ENCODE peak calls at places on chromosomes 6 and 20, in six cellular contexts. One of them, this sample, is unnamed.

GRCh38 chr6:47179286-47179685 is 130.4 kb downstream of the TNFRSF21 start:
- DNase-seq in IMR-90: no peak
- DNase-seq in bronchial epithelial cell: no peak
- DNase-seq in stimulated activated CD4-positive, alpha-beta T cell treated with anti-CD3 and anti-CD28 coated beads, Interleukin-1b, Interleukin-23, amount 100 ng/mL, for 24 hours: no peak
- DNase-seq in GM03348: no peak
- DNase-seq in activated CD8-positive, alpha-beta memory T cell treated with anti-CD3 and anti-CD28 coated beads for 24 hours: no peak
- DNase-seq in this sample: no peak

GRCh38 chr20:47799116-47799715 is 13.9 kb upstream of the SULF2 start:
- DNase-seq in IMR-90: no peak
- DNase-seq in stimulated activated CD4-positive, alpha-beta T cell treated with anti-CD3 and anti-CD28 coated beads, Interleukin-1b, Interleukin-23, amount 100 ng/mL, for 24 hours: no peak
- DNase-seq in bronchial epithelial cell: no peak
- DNase-seq in activated CD8-positive, alpha-beta memory T cell treated with anti-CD3 and anti-CD28 coated beads for 24 hours: no peak
- DNase-seq in GM03348: no peak
- DNase-seq in this sample: no peak

GRCh38 chr20:47704746-47705496 is 80.4 kb downstream of the SULF2 start:
- DNase-seq in IMR-90: no peak
- DNase-seq in bronchial epithelial cell: peak; percentile 30
- DNase-seq in stimulated activated CD4-positive, alpha-beta T cell treated with anti-CD3 and anti-CD28 coated beads, Interleukin-1b, Interleukin-23, amount 100 ng/mL, for 24 hours: no peak
- DNase-seq in activated CD8-positive, alpha-beta memory T cell treated with anti-CD3 and anti-CD28 coated beads for 24 hours: no peak
- DNase-seq in GM03348: peak; percentile 32
- DNase-seq in this sample: no peak

GRCh38 chr6:100553243-100553642 is 88.5 kb upstream of the SIM1 start:
- DNase-seq in stimulated activated CD4-positive, alpha-beta T cell treated with anti-CD3 and anti-CD28 coated beads, Interleukin-1b, Interleukin-23, amount 100 ng/mL, for 24 hours: no peak
- DNase-seq in IMR-90: no peak
- DNase-seq in bronchial epithelial cell: no peak
- DNase-seq in GM03348: no peak
- DNase-seq in activated CD8-positive, alpha-beta memory T cell treated with anti-CD3 and anti-CD28 coated beads for 24 hours: no peak
- DNase-seq in this sample: no peak

GRCh38 chr6:56789342-56789741 is 146.7 kb upstream of the DST start:
- DNase-seq in GM03348: no peak
- DNase-seq in activated CD8-positive, alpha-beta memory T cell treated with anti-CD3 and anti-CD28 coated beads for 24 hours: no peak
- DNase-seq in IMR-90: no peak
- DNase-seq in bronchial epithelial cell: no peak
- DNase-seq in stimulated activated CD4-positive, alpha-beta T cell treated with anti-CD3 and anti-CD28 coated beads, Interleukin-1b, Interleukin-23, amount 100 ng/mL, for 24 hours: no peak
- DNase-seq in this sample: no peak

GRCh38 chr6:96304997-96305396 is 216.6 kb upstream of the UFL1 start:
- DNase-seq in IMR-90: no peak
- DNase-seq in stimulated activated CD4-positive, alpha-beta T cell treated with anti-CD3 and anti-CD28 coated beads, Interleukin-1b, Interleukin-23, amount 100 ng/mL, for 24 hours: no peak
- DNase-seq in activated CD8-positive, alpha-beta memory T cell treated with anti-CD3 and anti-CD28 coated beads for 24 hours: no peak
- DNase-seq in bronchial epithelial cell: peak; percentile 82
- DNase-seq in GM03348: no peak
- DNase-seq in this sample: no peak

GRCh38 chr20:11766961-11767360 is 150.7 kb upstream of the BTBD3 start:
- DNase-seq in bronchial epithelial cell: peak; percentile 12
- DNase-seq in activated CD8-positive, alpha-beta memory T cell treated with anti-CD3 and anti-CD28 coated beads for 24 hours: no peak
- DNase-seq in stimulated activated CD4-positive, alpha-beta T cell treated with anti-CD3 and anti-CD28 coated beads, Interleukin-1b, Interleukin-23, amount 100 ng/mL, for 24 hours: no peak
- DNase-seq in IMR-90: peak; percentile 61
- DNase-seq in GM03348: peak; percentile 5
- DNase-seq in this sample: no peak

GRCh38 chr6:25125736-25126135 is 153.4 kb upstream of the CARMIL1 start:
- DNase-seq in activated CD8-positive, alpha-beta memory T cell treated with anti-CD3 and anti-CD28 coated beads for 24 hours: no peak
- DNase-seq in IMR-90: no peak
- DNase-seq in stimulated activated CD4-positive, alpha-beta T cell treated with anti-CD3 and anti-CD28 coated beads, Interleukin-1b, Interleukin-23, amount 100 ng/mL, for 24 hours: no peak
- DNase-seq in bronchial epithelial cell: no peak
- DNase-seq in GM03348: no peak
- DNase-seq in this sample: no peak

GRCh38 chr20:49517509-49518100 is 35.1 kb upstream of the KCNB1 start:
- DNase-seq in stimulated activated CD4-positive, alpha-beta T cell treated with anti-CD3 and anti-CD28 coated beads, Interleukin-1b, Interleukin-23, amount 100 ng/mL, for 24 hours: no peak
- DNase-seq in activated CD8-positive, alpha-beta memory T cell treated with anti-CD3 and anti-CD28 coated beads for 24 hours: no peak
- DNase-seq in IMR-90: no peak
- DNase-seq in bronchial epithelial cell: no peak
- DNase-seq in GM03348: no peak
- DNase-seq in this sample: no peak

GRCh38 chr6:12008366-12009179 is 3.5 kb upstream of the HIVEP1 start:
- DNase-seq in IMR-90: peak; percentile 43
- DNase-seq in bronchial epithelial cell: peak; percentile 59
- DNase-seq in activated CD8-positive, alpha-beta memory T cell treated with anti-CD3 and anti-CD28 coated beads for 24 hours: peak; percentile 91
- DNase-seq in stimulated activated CD4-positive, alpha-beta T cell treated with anti-CD3 and anti-CD28 coated beads, Interleukin-1b, Interleukin-23, amount 100 ng/mL, for 24 hours: peak; percentile 68
- DNase-seq in GM03348: peak; percentile 93
- DNase-seq in this sample: peak; percentile 95

GRCh38 chr20:31740208-31740607 is 1.1 kb downstream of the TPX2 start:
- DNase-seq in bronchial epithelial cell: peak; percentile 73
- DNase-seq in GM03348: peak; percentile 31
- DNase-seq in activated CD8-positive, alpha-beta memory T cell treated with anti-CD3 and anti-CD28 coated beads for 24 hours: no peak
- DNase-seq in IMR-90: peak; percentile 80
- DNase-seq in stimulated activated CD4-positive, alpha-beta T cell treated with anti-CD3 and anti-CD28 coated beads, Interleukin-1b, Interleukin-23, amount 100 ng/mL, for 24 hours: no peak
- DNase-seq in this sample: no peak

GRCh38 chr6:167317172-167317571 is 7.7 kb upstream of the TTLL2 start:
- DNase-seq in stimulated activated CD4-positive, alpha-beta T cell treated with anti-CD3 and anti-CD28 coated beads, Interleukin-1b, Interleukin-23, amount 100 ng/mL, for 24 hours: no peak
- DNase-seq in GM03348: no peak
- DNase-seq in IMR-90: no peak
- DNase-seq in bronchial epithelial cell: no peak
- DNase-seq in activated CD8-positive, alpha-beta memory T cell treated with anti-CD3 and anti-CD28 coated beads for 24 hours: no peak
- DNase-seq in this sample: no peak

GRCh38 chr6:112282217-112282616 is 27.9 kb upstream of the LAMA4 start:
- DNase-seq in activated CD8-positive, alpha-beta memory T cell treated with anti-CD3 and anti-CD28 coated beads for 24 hours: no peak
- DNase-seq in IMR-90: peak; percentile 97
- DNase-seq in GM03348: peak; percentile 84
- DNase-seq in stimulated activated CD4-positive, alpha-beta T cell treated with anti-CD3 and anti-CD28 coated beads, Interleukin-1b, Interleukin-23, amount 100 ng/mL, for 24 hours: no peak
- DNase-seq in bronchial epithelial cell: peak; percentile 64
- DNase-seq in this sample: no peak